ENCODE peak calls at places on chromosomes 4 and X, in six cellular contexts. C, V, Y, P, H and Z are unnamed samples.

GRCh38 chr4:79996950-79997349 is 76.1 kb downstream of the ANTXR2 start:
- DNase-seq in C (no peak), V (no peak), Y (no peak), P (no peak), H (no peak), Z (no peak)

GRCh38 chr4:157221895-157222763 is 1.6 kb downstream of the GRIA2 start:
- DNase-seq in C (no peak), V (peak), Y (no peak), P (no peak), H (peak), Z (peak)

GRCh38 chr4:52015366-52015765 is 4.8 kb downstream of the LRRC66 start:
- DNase-seq in C (no peak), V (peak), Y (no peak), P (no peak), H (no peak), Z (no peak)

GRCh38 chr4:1899149-1900086 is 28.2 kb downstream of the NSD2 start:
- DNase-seq in C (peak), V (peak), Y (peak), P (peak), H (peak), Z (no peak)

GRCh38 chr4:159178147-159178541 is 75.3 kb downstream of the RAPGEF2 start:
- DNase-seq in C (no peak), V (no peak), Y (no peak), P (peak), H (no peak), Z (no peak)

GRCh38 chrX:134821370-134821769 is 163.1 kb upstream of the PLAC1 start:
- DNase-seq in C (no peak), V (no peak), Y (no peak), P (peak), H (no peak), Z (no peak)

GRCh38 chrX:75303795-75304194 is 29.9 kb downstream of the UPRT start:
- DNase-seq in C (no peak), V (no peak), Y (no peak), P (peak), H (no peak), Z (no peak)

GRCh38 chrX:118545510-118545909 is 49.9 kb downstream of the DOCK11 start:
- DNase-seq in C (no peak), V (no peak), Y (no peak), P (no peak), H (no peak), Z (no peak)

GRCh38 chr4:72019688-72020087 is 12.1 kb upstream of the NPFFR2 start:
- DNase-seq in C (no peak), V (no peak), Y (no peak), P (no peak), H (no peak), Z (no peak)

GRCh38 chr4:81921757-81922159 is 450.1 kb upstream of the RASGEF1B start:
- DNase-seq in C (no peak), V (no peak), Y (no peak), P (no peak), H (no peak), Z (no peak)

GRCh38 chrX:134670241-134670811 is 12.1 kb upstream of the PLAC1 start:
- DNase-seq in C (no peak), V (peak), Y (no peak), P (peak), H (no peak), Z (no peak)

GRCh38 chr4:26484032-26484515 is 6.2 kb downstream of the CCKAR start:
- DNase-seq in C (no peak), V (peak), Y (no peak), P (no peak), H (no peak), Z (no peak)

GRCh38 chr4:186723207-186724047 is at the start of gene FAT1:
- DNase-seq in C (no peak), V (peak), Y (peak), P (peak), H (peak), Z (no peak)

GRCh38 chrX:47499291-47499690 is 16.3 kb upstream of the ZNF41 start:
- DNase-seq in C (no peak), V (no peak), Y (no peak), P (no peak), H (no peak), Z (no peak)

GRCh38 chr4:5635826-5636196 is 72.5 kb downstream of the EVC2 start:
- DNase-seq in C (no peak), V (no peak), Y (no peak), P (peak), H (no peak), Z (no peak)

GRCh38 chr4:36043901-36044300 is 200.4 kb downstream of the ARAP2 start:
- DNase-seq in C (no peak), V (no peak), Y (no peak), P (no peak), H (no peak), Z (no peak)

GRCh38 chrX:22699591-22700091 is 300.1 kb upstream of the DDX53 start:
- DNase-seq in C (no peak), V (no peak), Y (no peak), P (peak), H (peak), Z (no peak)

GRCh38 chr4:139721789-139722188 is 56.2 kb downstream of the MGST2 start:
- DNase-seq in C (no peak), V (no peak), Y (no peak), P (no peak), H (no peak), Z (no peak)

GRCh38 chr4:184811484-184812180 is 14.1 kb downstream of the ACSL1 start:
- DNase-seq in C (no peak), V (no peak), Y (no peak), P (peak), H (peak), Z (no peak)

GRCh38 chr4:169225058-169225751 is 45.6 kb downstream of the SH3RF1 start:
- DNase-seq in C (no peak), V (peak), Y (no peak), P (peak), H (no peak), Z (no peak)

GRCh38 chr4:21451032-21451431 is 497.5 kb downstream of the KCNIP4 start:
- DNase-seq in C (no peak), V (no peak), Y (no peak), P (peak), H (no peak), Z (no peak)

GRCh38 chrX:30653415-30654131 is at the start of gene GK:
- DNase-seq in C (no peak), V (peak), Y (peak), P (no peak), H (peak), Z (no peak)

GRCh38 chr4:118221193-118221800 is 131.5 kb downstream of the PRSS12 start:
- DNase-seq in C (no peak), V (no peak), Y (no peak), P (no peak), H (no peak), Z (no peak)

GRCh38 chr4:158750379-158750778 is 18.4 kb upstream of the FNIP2 start:
- DNase-seq in C (no peak), V (no peak), Y (no peak), P (peak), H (no peak), Z (no peak)

GRCh38 chrX:9316096-9316495 is 148.8 kb upstream of the TBL1X start:
- DNase-seq in C (no peak), V (no peak), Y (no peak), P (no peak), H (no peak), Z (no peak)

GRCh38 chr4:122083356-122083755 is 68.8 kb upstream of the BLTP1 start:
- DNase-seq in C (no peak), V (no peak), Y (no peak), P (no peak), H (no peak), Z (no peak)

GRCh38 chr4:123020285-123020684 is 97.9 kb upstream of the NUDT6 start:
- DNase-seq in C (no peak), V (no peak), Y (no peak), P (no peak), H (no peak), Z (no peak)

GRCh38 chrX:34909151-34909550 is 33.4 kb upstream of the FAM47B start:
- DNase-seq in C (no peak), V (no peak), Y (no peak), P (peak), H (no peak), Z (no peak)

GRCh38 chr4:116796022-116796421 is 289.4 kb downstream of the TRAM1L1 start:
- DNase-seq in C (no peak), V (no peak), Y (no peak), P (no peak), H (no peak), Z (no peak)

GRCh38 chr4:175091649-175092048 is 173.5 kb downstream of the ADAM29 start:
- DNase-seq in C (no peak), V (no peak), Y (no peak), P (no peak), H (no peak), Z (no peak)

GRCh38 chrX:111568356-111568755 is 56.9 kb downstream of the SERTM2 start:
- DNase-seq in C (no peak), V (peak), Y (no peak), P (peak), H (no peak), Z (no peak)

GRCh38 chr4:94802091-94802490 is 44.3 kb downstream of the BMPR1B start:
- DNase-seq in C (no peak), V (no peak), Y (no peak), P (no peak), H (no peak), Z (no peak)

GRCh38 chr4:145681518-145681917 is 1.6 kb downstream of the C4orf51 start:
- DNase-seq in C (no peak), V (no peak), Y (no peak), P (peak), H (no peak), Z (no peak)

GRCh38 chr4:77773101-77773500 is 46.1 kb downstream of the CNOT6L start:
- DNase-seq in C (no peak), V (no peak), Y (no peak), P (peak), H (no peak), Z (no peak)

GRCh38 chr4:21113496-21114213 is 413.4 kb downstream of the PACRGL start:
- DNase-seq in C (no peak), V (peak), Y (no peak), P (peak), H (no peak), Z (no peak)

GRCh38 chr4:41364871-41365270 is 108.1 kb downstream of the UCHL1 start:
- DNase-seq in C (no peak), V (no peak), Y (no peak), P (no peak), H (no peak), Z (no peak)

GRCh38 chr4:76680934-76681333 is 217.0 kb downstream of the SOWAHB start:
- DNase-seq in C (no peak), V (no peak), Y (no peak), P (no peak), H (no peak), Z (no peak)
- TF ChIP-seq CTCF in C (no peak), V (no peak), Y (no peak), P (no peak), H (no peak), Z (no peak)

DNA sequence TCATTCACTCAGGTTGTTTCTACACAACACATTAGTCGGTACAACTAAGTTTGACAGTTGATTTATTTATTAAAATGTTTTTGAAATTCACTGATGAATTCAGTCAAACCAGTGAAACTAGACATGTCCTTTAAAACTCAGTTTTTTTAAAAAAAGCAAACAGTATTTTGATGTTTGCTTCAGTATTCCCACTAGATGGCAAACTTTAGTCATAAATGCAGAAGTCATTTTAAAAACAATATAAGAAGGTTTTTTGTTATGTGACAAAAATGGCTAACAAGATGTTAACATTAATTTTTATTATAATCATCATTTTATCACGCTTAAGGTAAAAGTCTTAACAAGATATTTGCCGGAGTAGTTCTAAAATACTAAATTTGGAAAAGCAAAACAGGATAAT is 1337.8 kb upstream of the DIAPH2 start:
- DNase-seq in C (no peak), V (no peak), Y (no peak), P (peak), H (no peak), Z (no peak)
- TF ChIP-seq CTCF in C (no peak), V (peak), Y (no peak), P (peak), H (no peak), Z (peak)

DNA sequence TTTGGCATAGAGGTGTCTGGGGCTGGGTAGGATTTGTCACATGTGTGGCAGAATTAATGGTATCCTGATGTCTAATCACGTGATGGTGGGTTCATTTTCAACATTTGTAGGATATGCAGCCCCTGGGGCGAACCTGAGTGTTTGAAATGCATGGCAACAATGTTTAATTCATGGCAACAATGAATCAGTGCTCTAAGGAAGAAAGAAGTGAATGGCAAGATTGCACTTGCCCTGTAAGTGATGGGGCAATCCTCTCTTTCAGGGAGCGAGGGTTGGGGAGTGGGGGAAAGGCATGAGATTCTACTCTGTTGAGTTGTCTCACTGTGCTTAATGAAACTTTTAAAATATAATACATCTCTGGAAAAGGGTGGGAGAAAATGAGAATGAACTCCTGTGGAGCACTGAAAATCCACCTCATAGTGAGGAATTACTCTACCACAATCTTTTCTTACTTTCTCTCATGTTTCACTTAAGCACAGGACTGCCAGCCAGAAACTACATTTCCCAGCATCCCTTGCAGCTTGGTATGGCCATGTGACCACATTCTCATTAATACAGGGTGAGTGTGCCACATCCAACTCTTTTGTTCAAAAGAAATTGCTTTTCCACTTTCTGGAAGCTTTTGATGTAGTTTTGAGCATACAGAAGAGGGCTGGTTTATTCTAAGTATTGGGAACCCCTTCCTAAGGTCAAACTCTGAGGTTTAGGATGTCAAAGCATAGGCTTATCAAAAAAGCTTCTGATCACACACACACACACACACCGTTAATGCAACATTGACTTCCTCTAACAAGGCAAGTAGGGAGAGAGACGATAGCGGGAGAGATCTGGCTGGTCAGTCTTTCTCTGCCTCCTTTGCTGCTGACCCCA is 64.0 kb upstream of the PGM2 start:
- DNase-seq in C (no peak), V (peak), Y (peak), P (peak), H (no peak), Z (no peak)
- TF ChIP-seq CTCF in C (no peak), V (no peak), Y (no peak), P (no peak), H (no peak), Z (no peak)

GRCh38 chrX:42973321-42973720 is 195.4 kb upstream of the PPP1R2C start:
- DNase-seq in C (no peak), V (no peak), Y (no peak), P (no peak), H (no peak), Z (no peak)

GRCh38 chrX:42975906-42976305 is 197.9 kb upstream of the PPP1R2C start:
- DNase-seq in C (no peak), V (peak), Y (no peak), P (no peak), H (no peak), Z (no peak)

GRCh38 chrX:42978655-42979379 is 200.9 kb upstream of the PPP1R2C start:
- DNase-seq in C (no peak), V (no peak), Y (no peak), P (no peak), H (no peak), Z (no peak)

GRCh38 chrX:42976729-42977366 is 198.9 kb upstream of the PPP1R2C start:
- DNase-seq in C (no peak), V (peak), Y (no peak), P (no peak), H (no peak), Z (no peak)
- TF ChIP-seq CTCF in C (no peak), V (peak), Y (no peak), P (no peak), H (no peak), Z (no peak)

DNA sequence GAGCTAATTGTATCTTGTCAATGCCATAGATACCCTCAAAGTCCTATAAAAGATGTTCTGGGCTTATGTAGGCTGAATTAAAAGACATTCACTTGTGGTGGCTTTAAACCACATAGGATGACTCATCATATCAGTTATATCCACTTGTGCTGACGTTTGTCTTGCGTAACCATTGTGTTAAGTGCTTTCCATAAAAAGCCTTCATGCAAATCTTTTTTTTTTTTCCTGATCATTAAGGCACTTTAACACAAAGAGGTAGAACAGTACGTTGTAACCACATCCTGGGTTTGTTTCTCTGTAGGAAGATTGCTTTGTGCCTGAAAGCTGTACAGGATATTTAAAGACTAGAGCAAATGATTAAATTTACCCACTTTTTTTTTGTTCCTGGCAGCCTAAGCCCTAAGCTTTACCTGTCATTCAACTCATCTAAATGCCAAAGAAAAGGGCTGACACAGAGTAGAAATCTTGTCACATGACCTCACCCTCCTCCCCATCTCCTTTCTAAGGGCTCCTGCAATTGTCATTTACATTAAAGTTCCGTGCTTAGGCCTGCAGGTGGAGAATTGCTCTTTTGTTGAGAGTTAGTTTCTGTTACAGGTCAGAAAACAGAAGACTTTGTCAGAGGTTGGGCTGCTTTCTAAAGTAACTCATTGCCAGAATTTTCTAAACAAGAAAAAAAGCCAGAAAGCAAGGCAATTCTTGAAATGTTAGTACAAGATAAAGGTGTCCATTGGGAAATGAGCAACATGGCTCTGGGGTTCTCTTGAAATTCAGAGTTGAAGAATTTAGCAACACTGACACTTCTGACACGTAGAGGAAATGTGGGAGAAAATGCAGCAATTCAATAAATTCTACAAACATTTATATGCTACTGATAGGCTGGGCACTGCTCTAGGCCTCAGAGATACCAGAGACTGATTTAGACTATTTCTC is 555.6 kb downstream of the PPARGC1A start:
- DNase-seq in C (no peak), V (peak), Y (no peak), P (peak), H (no peak), Z (no peak)
- TF ChIP-seq CTCF in C (no peak), V (peak), Y (peak), P (no peak), H (no peak), Z (peak)

DNA sequence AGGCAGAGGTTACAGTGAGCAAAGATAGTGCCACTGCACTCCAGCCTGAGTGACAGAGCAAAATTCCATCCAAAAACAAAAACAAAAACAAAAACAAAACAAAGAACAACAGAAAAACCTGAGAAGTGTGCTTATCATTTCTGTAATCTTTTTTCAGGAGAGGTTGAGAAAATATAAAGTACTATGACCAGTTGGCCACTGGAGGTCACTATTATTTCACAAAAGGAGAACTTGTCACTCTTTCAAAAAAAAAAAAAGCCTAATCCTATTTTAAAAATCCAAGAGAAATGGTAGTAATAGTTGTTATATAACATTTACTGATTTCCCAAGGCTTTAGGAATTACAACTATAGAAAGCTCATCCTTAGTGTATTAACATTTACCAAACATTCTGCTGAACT is 24.9 kb upstream of the RNF150 start:
- DNase-seq in C (no peak), V (peak), Y (no peak), P (peak), H (no peak), Z (no peak)
- TF ChIP-seq CTCF in C (no peak), V (peak), Y (no peak), P (peak), H (peak), Z (peak)